ENCODE peak calls at places on chromosomes 5 and 9, in ten cellular contexts. N is PC-9, V is stomach, U is fibroblast of mammary gland, L is astrocyte of the spinal cord, M is cardiac fibroblast, O is astrocyte, A is GM23338, G is dorsolateral prefrontal cortex, P is epithelial cell of esophagus. H is an unnamed sample.
A peak's percentile ranks its signal among the peaks of the same experiment; 100 is the strongest.

GRCh38 chr9:116964258-116964657 is 277.2 kb downstream of the TRIM32 start:
- DNase-seq in P (no peak), O (no peak), L (no peak), M (no peak), N (no peak), U (no peak), V (no peak), G (no peak), A (no peak), H (no peak)

GRCh38 chr5:161406880-161407279 is 139.6 kb downstream of the GABRB2 start:
- DNase-seq in O (peak; percentile 0), V (no peak), G (no peak), L (no peak), M (peak; percentile 9), N (no peak), U (no peak), P (no peak), A (no peak), H (no peak)

GRCh38 chr9:129028192-129028966 is at the start of gene SH3GLB2:
- DNase-seq in P (peak; percentile 97), A (peak; percentile 90), L (peak; percentile 94), M (peak; percentile 99), U (peak; percentile 93), G (peak; percentile 95), N (peak; percentile 73), O (peak; percentile 76), V (peak; percentile 95), H (peak; percentile 93)

GRCh38 chr5:123582570-123583293 is 70.8 kb downstream of the CSNK1G3 start:
- DNase-seq in N (no peak), L (no peak), P (peak; percentile 43), G (no peak), O (no peak), A (peak; percentile 48), V (no peak), U (peak; percentile 18), M (no peak), H (no peak)

GRCh38 chr9:137055385-137056364 is 1.8 kb upstream of the ENTPD2 start:
- DNase-seq in U (peak; percentile 71), V (peak; percentile 94), L (peak; percentile 83), A (no peak), G (peak; percentile 90), O (peak; percentile 66), N (peak; percentile 2), P (no peak), M (peak; percentile 97), H (peak; percentile 43)

GRCh38 chr5:22242532-22242931 is 610.6 kb downstream of the CDH12 start:
- DNase-seq in V (no peak), O (no peak), P (peak; percentile 4), M (no peak), L (no peak), A (peak; percentile 60), N (no peak), G (no peak), U (no peak), H (no peak)

GRCh38 chr5:125486634-125487033 is 740.2 kb upstream of the ZNF608 start:
- DNase-seq in V (no peak), A (no peak), G (no peak), L (peak; percentile 64), N (no peak), P (peak; percentile 81), M (peak; percentile 63), U (peak; percentile 66), O (peak; percentile 73), H (peak; percentile 25)

GRCh38 chr9:137804908-137805356 is 72.7 kb upstream of the CACNA1B start:
- DNase-seq in N (no peak), O (peak; percentile 25), V (no peak), M (no peak), G (no peak), U (peak; percentile 66), L (no peak), P (peak; percentile 71), A (no peak), H (peak; percentile 7)

GRCh38 chr9:8401961-8402701 is 602.6 kb upstream of the DMAC1 start:
- DNase-seq in G (no peak), N (no peak), M (no peak), P (no peak), L (no peak), O (no peak), U (no peak), A (no peak), V (no peak), H (no peak)

GRCh38 chr5:6557807-6558575 is 74.9 kb downstream of the NSUN2 start:
- DNase-seq in V (no peak), P (no peak), A (no peak), N (no peak), M (no peak), G (no peak), U (no peak), O (no peak), L (no peak), H (no peak)

DNA sequence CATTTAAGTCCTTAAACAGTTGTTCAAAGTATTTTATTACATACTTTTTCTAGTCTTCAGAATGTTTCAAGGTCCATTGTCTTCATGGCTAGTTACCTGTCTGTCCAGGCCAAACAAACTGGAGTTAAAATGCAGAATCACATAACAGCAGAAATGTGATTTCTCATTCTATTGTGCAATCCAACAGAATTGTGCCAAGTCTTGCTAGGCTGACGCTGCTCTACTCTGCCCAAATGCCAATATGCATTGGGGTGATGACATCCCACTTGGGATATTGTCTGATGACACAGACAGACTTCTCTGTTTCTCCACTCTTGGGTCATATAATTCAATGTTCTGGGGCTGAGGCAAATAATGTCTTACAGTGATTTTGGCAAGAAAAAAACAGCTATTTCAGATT is 5.2 kb upstream of the SLC22A5 start:
- DNase-seq in N (peak; percentile 78), O (peak; percentile 76), G (no peak), A (no peak), L (peak; percentile 46), P (peak; percentile 95), M (peak; percentile 93), U (peak; percentile 95), V (no peak), H (peak; percentile 92)
- TF ChIP-seq CTCF in N (no peak), O (no peak), G (no peak), A (no peak), L (no peak), P (no peak), M (no peak), U (no peak), V (no peak), H (no peak)

GRCh38 chr9:20562051-20562450 is 60.2 kb downstream of the MLLT3 start:
- DNase-seq in A (no peak), U (peak; percentile 11), L (no peak), O (no peak), P (peak; percentile 44), N (no peak), G (no peak), M (no peak), V (no peak), H (no peak)
- H3K4me3 ChIP-seq in A (no peak overlapping the region), U (no peak overlapping the region), L (no peak overlapping the region), O (no peak overlapping the region), P (no peak overlapping the region), N (no peak overlapping the region), G (no peak overlapping the region), M (no peak overlapping the region), V (no peak overlapping the region), H (no peak overlapping the region)

DNA sequence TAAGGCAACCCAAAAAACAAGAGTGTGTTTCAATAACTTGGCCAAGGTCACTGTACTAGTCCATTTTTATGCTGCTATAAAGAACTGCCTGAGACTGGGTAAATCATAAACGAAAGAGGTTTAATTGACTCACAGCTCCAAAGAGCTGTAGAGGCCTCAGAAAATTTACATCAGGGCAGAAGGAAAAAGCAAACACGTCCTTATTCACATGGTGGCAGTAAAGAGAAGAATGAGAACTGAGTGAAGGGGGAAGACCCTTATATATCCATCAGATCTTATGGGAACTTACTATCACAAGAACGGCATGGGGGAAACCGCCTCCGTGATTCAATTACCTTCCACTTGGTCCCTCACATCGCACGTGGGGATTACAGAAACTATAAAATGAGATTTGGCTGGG is 64.3 kb upstream of the CAMK4 start:
- DNase-seq in G (no peak), O (no peak), V (no peak), P (no peak), M (no peak), A (peak; percentile 28), L (no peak), N (no peak), U (no peak), H (no peak)
- TF ChIP-seq CTCF in G (no peak), O (no peak), V (no peak), P (no peak), M (no peak), A (peak; percentile 19), L (no peak), N (no peak), U (no peak), H (no peak)

DNA sequence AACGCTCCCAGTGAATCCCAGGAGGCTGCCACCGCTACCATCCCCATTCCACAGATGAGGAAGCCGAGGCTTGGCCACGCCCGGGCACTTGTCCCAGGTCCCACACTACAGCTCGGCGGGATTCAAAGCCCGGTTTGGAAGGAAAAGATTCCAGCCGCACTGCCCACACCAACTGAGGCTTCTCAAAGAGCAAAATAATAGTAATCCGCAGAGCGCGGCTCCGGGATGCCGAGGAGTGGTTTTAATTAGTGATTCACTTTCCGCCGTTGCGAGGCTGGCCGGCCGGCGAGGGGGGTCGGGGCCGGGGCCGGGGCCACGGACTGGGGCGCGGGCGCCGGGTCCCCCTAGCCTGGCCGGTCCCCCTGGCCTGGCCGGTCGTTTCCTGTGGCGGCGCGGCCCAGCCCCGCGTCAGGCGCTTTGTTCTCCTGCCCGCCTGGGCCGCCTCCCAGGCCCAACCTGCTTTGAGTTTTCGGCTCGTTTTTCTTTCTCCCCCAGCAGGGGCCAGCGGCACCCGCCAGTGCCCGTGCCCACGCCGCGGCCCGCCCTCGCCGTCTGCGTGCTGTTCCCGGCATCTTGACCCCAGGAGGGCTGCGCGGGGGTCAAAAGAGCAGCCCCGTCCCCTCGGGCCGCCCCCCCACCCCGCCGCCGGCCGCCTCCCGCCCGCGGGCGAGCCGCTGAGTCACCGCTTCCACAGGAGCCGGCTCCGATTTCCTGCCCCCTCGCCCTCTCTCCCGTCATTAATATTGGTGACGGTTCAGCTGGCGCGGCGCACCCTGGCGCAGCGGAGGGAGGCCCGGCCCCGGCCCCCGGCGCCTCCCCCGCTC is 31.2 kb downstream of the FGF18 start:
- DNase-seq in N (no peak), M (peak; percentile 64), G (no peak), L (peak; percentile 81), A (peak; percentile 70), V (peak; percentile 48), U (peak; percentile 83), O (peak; percentile 65), P (peak; percentile 49), H (peak; percentile 80)
- H3K4me3 ChIP-seq in N (no peak overlapping the region), M (peak overlapping the region; percentile 26), G (peak overlapping the region; percentile 47), L (peak overlapping the region; percentile 7), A (peak overlapping the region; percentile 59), V (peak overlapping the region; percentile 46), U (peak overlapping the region; percentile 27), O (peak overlapping the region; percentile 42), P (peak overlapping the region; percentile 11), H (peak overlapping the region; percentile 51)

GRCh38 chr5:112958774-112959088 is 17.9 kb upstream of the DCP2 start:
- DNase-seq in G (no peak), L (no peak), N (no peak), V (no peak), M (no peak), O (no peak), P (no peak), U (no peak), A (no peak), H (no peak)
- TF ChIP-seq CTCF in G (no peak), L (no peak), N (no peak), V (no peak), M (no peak), O (no peak), P (no peak), U (no peak), A (no peak), H (no peak)